ENCODE peak calls at places on chromosomes 5 and 9, in nine cellular contexts. P is GM12865, H is mammary epithelial cell, R is fibroblast of pulmonary artery, U is fibroblast of villous mesenchyme, O is BE2C, E is left ventricle myocardium inferior, C is PC-9, J is endothelial cell of umbilical vein. B is an unnamed sample.

GRCh38 chr9:84781431-84781830 is 111.9 kb downstream of the NTRK2 start:
- DNase-seq in P (peak), H (peak), R (peak), U (no peak), O (no peak), E (no peak), C (no peak), J (peak), B (no peak)

GRCh38 chr5:126044931-126045565 is 378.2 kb upstream of the GRAMD2B start:
- DNase-seq in P (no peak), H (no peak), R (no peak), U (no peak), O (no peak), E (no peak), C (no peak), J (no peak), B (no peak)

GRCh38 chr9:133087429-133088145 is 25.8 kb downstream of the CEL start:
- DNase-seq in P (no peak), H (no peak), R (no peak), U (no peak), O (peak), E (no peak), C (no peak), J (no peak), B (peak)

GRCh38 chr9:134592819-134593200 is 48.8 kb upstream of the COL5A1 start:
- DNase-seq in P (no peak), H (no peak), R (no peak), U (no peak), O (no peak), E (no peak), C (no peak), J (no peak), B (no peak)

GRCh38 chr9:23938908-23939307 is 112.9 kb upstream of the ELAVL2 start:
- DNase-seq in P (no peak), H (no peak), R (no peak), U (no peak), O (no peak), E (no peak), C (no peak), J (no peak), B (no peak)

GRCh38 chr5:40962207-40962955 is 53.1 kb downstream of the C7 start:
- DNase-seq in P (no peak), H (no peak), R (no peak), U (no peak), O (no peak), E (no peak), C (no peak), J (no peak), B (no peak)

GRCh38 chr5:174306345-174307030 is 261.0 kb downstream of the NSG2 start:
- DNase-seq in P (no peak), H (no peak), R (no peak), U (no peak), O (no peak), E (no peak), C (no peak), J (no peak), B (no peak)

GRCh38 chr9:112489876-112490661 is 3.4 kb downstream of the KIAA1958 start:
- DNase-seq in P (no peak), H (no peak), R (no peak), U (no peak), O (no peak), E (no peak), C (no peak), J (no peak), B (no peak)

GRCh38 chr5:5335708-5336211 is 86.7 kb upstream of the ICE1 start:
- DNase-seq in P (no peak), H (peak), R (peak), U (peak), O (no peak), E (no peak), C (peak), J (peak), B (no peak)

GRCh38 chr9:34321451-34321850 is 7.6 kb downstream of the KIF24 start:
- DNase-seq in P (no peak), H (no peak), R (no peak), U (no peak), O (no peak), E (no peak), C (no peak), J (no peak), B (no peak)

GRCh38 chr9:1870915-1871314 is 144.2 kb upstream of the SMARCA2 start:
- DNase-seq in P (no peak), H (no peak), R (no peak), U (no peak), O (no peak), E (no peak), C (no peak), J (no peak), B (no peak)

GRCh38 chr9:136138566-136138965 is 19.9 kb upstream of the TMEM250 start:
- DNase-seq in P (peak), H (no peak), R (peak), U (peak), O (peak), E (no peak), C (no peak), J (peak), B (peak)

GRCh38 chr5:177487975-177488374 is 9.4 kb downstream of the PDLIM7 start:
- DNase-seq in P (no peak), H (no peak), R (no peak), U (no peak), O (no peak), E (no peak), C (no peak), J (no peak), B (no peak)

GRCh38 chr5:177194278-177194677 is 60.7 kb downstream of the NSD1 start:
- DNase-seq in P (no peak), H (peak), R (peak), U (peak), O (peak), E (no peak), C (peak), J (peak), B (no peak)

DNA sequence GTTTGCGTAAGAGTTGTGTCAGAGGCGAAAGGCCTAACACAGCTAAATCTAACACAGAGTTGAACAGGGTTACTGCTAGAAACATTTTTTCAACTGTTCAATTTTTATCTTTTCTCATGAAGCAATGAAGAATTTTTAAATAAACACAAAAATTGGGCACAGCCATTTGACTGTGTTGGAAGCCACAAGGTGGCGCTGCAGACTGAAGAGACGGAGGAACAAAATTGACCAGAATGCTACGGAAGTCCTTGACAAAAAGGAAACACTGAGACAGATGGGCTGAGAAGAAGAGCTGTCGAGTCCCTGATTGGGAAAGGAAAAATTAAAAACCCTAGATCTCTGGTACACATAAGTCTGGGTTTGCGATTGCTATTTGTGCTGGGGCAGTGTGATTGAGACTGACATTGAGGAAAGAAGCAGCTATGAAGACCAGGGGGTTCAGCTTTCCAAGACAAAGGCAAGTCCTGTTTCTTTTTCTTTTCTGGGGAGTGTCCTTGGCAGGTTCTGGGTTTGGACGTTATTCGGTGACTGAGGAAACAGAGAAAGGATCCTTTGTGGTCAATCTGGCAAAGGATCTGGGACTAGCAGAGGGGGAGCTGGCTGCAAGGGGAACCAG is at the start of gene PCDHB9:
- DNase-seq in P (peak), H (peak), R (peak), U (peak), O (peak), E (no peak), C (no peak), J (peak), B (peak)
- TF ChIP-seq CTCF in P (peak), H (peak), R (peak), U (peak), O (peak), E (peak), C (peak), J (peak), B (peak)

GRCh38 chr5:148809781-148810524 is 16.5 kb upstream of the ADRB2 start:
- DNase-seq in P (no peak), H (no peak), R (peak), U (no peak), O (no peak), E (no peak), C (peak), J (peak), B (no peak)
- TF ChIP-seq CTCF in P (no peak), H (no peak), R (no peak), U (no peak), O (no peak), E (no peak), C (no peak), J (no peak), B (no peak)

DNA sequence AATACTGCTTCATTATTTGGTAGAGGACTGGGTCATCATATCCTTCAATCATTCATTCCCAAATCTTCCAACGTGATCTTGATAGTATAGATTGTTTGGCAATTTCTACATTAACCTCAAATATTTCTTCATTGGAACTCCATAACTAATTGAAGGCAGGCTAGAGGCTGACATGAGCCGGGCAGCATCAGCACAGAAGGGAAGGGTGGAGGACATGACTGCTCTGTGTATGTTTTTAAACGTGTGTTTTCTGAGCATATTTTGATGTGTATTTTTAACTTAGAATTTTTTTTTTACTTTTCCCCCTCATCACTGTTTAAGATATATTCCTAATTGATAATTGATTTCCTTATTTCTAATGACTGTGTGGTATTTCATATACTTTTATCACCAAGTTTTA is 12.6 kb downstream of the DDX4 start:
- DNase-seq in P (no peak), H (no peak), R (no peak), U (no peak), O (no peak), E (no peak), C (no peak), J (no peak), B (no peak)
- TF ChIP-seq CTCF in P (no peak), H (no peak), R (no peak), U (no peak), O (no peak), E (no peak), C (no peak), J (no peak), B (no peak)

GRCh38 chr5:62289813-62290212 is 16.2 kb upstream of the KIF2A start:
- DNase-seq in P (no peak), H (no peak), R (no peak), U (no peak), O (no peak), E (no peak), C (no peak), J (no peak), B (no peak)

GRCh38 chr5:62284946-62285891 is 20.8 kb upstream of the KIF2A start:
- DNase-seq in P (peak), H (no peak), R (no peak), U (no peak), O (no peak), E (no peak), C (no peak), J (no peak), B (no peak)

GRCh38 chr5:62283856-62284255 is 22.1 kb upstream of the KIF2A start:
- DNase-seq in P (no peak), H (no peak), R (no peak), U (no peak), O (no peak), E (no peak), C (no peak), J (no peak), B (no peak)

GRCh38 chr5:62288118-62288517 is 17.9 kb upstream of the KIF2A start:
- DNase-seq in P (no peak), H (no peak), R (no peak), U (no peak), O (no peak), E (no peak), C (no peak), J (no peak), B (no peak)

DNA sequence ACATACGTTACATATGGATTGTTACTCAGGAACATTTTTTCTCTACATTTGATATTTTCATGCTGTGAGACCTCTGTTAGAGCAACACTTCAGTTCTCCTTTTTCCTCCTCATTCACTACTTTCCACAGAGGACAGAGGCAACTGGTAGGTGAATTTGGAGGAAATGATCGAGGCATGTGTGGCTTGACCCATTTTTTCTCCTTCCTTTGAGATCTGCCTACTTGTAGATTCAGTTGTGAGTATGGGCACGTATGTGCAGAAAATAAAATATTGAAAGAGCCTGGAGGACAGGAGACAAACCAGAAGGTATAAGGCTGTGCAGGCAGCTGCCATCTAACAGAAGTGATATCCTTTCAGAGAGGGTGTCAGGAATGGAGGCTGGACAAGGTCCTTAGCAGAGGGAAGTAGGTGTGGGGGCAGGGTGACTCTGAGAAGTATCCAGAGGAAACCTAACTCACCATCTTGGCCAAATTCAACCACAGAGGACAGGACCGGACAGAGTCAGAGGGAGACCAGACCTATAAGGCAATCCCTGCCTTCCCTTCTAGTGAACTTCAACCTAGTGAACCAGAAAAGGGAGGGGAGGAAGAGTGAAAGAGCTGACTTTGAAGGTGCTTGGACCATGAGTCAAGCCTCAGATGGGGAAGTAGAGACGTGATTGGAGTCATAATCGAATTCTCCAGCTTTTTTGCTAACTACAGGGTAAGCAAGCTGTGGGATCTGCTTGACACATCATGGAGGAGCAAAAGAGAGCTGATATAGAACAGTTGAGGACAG is 19.0 kb upstream of the KIF2A start:
- DNase-seq in P (no peak), H (no peak), R (no peak), U (no peak), O (no peak), E (no peak), C (no peak), J (no peak), B (no peak)
- TF ChIP-seq CTCF in P (no peak), H (no peak), R (no peak), U (no peak), O (no peak), E (no peak), C (no peak), J (no peak), B (no peak)

DNA sequence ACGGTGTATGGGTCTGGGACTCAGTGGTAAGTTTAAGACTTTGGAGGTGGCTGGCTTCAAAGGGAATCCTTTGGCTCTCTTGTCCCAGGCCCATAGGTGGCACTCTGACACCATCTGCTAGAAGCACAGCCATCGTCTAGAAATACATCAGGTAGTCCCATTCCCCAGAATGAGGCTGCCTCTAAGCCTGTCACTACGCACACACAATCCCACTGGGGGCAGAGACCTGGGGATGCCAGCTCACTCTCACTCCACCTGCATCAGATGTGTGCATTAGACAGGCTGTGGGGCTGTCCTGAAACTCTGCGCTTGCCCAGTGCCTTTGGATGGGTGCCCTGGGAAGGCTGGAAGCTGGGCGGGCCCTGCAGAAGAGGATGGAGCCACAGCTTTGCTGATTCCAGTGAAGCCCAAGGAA is 127.5 kb upstream of the PANK3 start:
- DNase-seq in P (peak), H (peak), R (peak), U (peak), O (peak), E (no peak), C (no peak), J (peak), B (peak)
- TF ChIP-seq CTCF in P (peak), H (peak), R (peak), U (peak), O (peak), E (peak), C (peak), J (no peak), B (peak)

DNA sequence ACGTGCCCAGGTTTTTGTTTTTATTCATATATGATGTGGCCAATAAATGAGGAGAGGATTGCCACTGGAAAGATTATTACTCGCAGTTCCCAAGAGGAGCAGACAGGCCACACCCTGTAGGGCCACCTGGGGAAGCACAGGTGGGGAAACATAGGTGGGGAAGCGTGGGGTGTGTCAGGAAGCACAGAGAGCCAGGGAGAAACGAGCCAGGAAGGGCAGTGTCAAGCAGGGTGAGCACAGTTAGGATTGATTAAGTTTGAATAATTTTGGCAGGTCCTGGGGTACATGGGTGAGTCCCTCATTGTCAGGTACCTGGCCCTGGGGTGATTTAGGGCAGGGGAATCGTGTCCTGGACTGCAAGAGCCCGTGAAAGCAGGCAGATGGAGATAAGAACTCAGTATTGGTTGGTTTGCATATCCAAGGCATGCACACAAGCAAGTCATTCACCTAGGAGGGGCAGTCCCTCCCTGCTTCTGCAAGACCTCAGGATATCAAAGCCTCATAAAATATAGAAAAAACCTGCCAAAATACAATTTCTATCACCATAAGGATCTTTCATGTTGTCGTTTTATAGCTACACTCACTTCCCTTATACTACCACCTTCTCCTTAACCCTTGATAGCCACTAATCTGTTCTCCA is 22.4 kb downstream of the MVB12B start:
- DNase-seq in P (no peak), H (no peak), R (no peak), U (no peak), O (no peak), E (no peak), C (no peak), J (no peak), B (no peak)
- TF ChIP-seq CTCF in P (no peak), H (no peak), R (no peak), U (no peak), O (no peak), E (no peak), C (no peak), J (no peak), B (no peak)

GRCh38 chr5:76571595-76571994 is 51.6 kb downstream of the F2RL2 start:
- DNase-seq in P (no peak), H (no peak), R (no peak), U (no peak), O (no peak), E (no peak), C (no peak), J (no peak), B (no peak)
- TF ChIP-seq CTCF in P (peak), H (no peak), R (peak), U (no peak), O (no peak), E (peak), C (no peak), J (no peak), B (peak)

GRCh38 chr5:31661257-31661656 is 22.3 kb downstream of the PDZD2 start:
- DNase-seq in P (no peak), H (no peak), R (no peak), U (no peak), O (no peak), E (no peak), C (no peak), J (no peak), B (no peak)

GRCh38 chr5:31663519-31663918 is 24.6 kb downstream of the PDZD2 start:
- DNase-seq in P (no peak), H (no peak), R (peak), U (no peak), O (no peak), E (peak), C (no peak), J (no peak), B (no peak)

GRCh38 chr5:31664566-31664965 is 25.6 kb downstream of the PDZD2 start:
- DNase-seq in P (peak), H (peak), R (peak), U (no peak), O (peak), E (no peak), C (no peak), J (no peak), B (no peak)
- TF ChIP-seq CTCF in P (peak), H (peak), R (no peak), U (no peak), O (peak), E (no peak), C (peak), J (no peak), B (no peak)

GRCh38 chr9:128204858-128205257 is 1.7 kb downstream of the DNM1 start:
- DNase-seq in P (no peak), H (no peak), R (no peak), U (no peak), O (no peak), E (no peak), C (no peak), J (no peak), B (peak)

GRCh38 chr9:128203024-128203841 is at the start of gene DNM1:
- DNase-seq in P (peak), H (peak), R (peak), U (peak), O (peak), E (peak), C (no peak), J (peak), B (peak)

GRCh38 chr9:128205296-128205944 is 2.2 kb downstream of the DNM1 start:
- DNase-seq in P (no peak), H (no peak), R (no peak), U (no peak), O (no peak), E (no peak), C (no peak), J (no peak), B (no peak)

GRCh38 chr9:128202648-128203023 is 543 bp upstream of the DNM1 start:
- DNase-seq in P (no peak), H (no peak), R (no peak), U (no peak), O (no peak), E (no peak), C (no peak), J (no peak), B (no peak)

DNA sequence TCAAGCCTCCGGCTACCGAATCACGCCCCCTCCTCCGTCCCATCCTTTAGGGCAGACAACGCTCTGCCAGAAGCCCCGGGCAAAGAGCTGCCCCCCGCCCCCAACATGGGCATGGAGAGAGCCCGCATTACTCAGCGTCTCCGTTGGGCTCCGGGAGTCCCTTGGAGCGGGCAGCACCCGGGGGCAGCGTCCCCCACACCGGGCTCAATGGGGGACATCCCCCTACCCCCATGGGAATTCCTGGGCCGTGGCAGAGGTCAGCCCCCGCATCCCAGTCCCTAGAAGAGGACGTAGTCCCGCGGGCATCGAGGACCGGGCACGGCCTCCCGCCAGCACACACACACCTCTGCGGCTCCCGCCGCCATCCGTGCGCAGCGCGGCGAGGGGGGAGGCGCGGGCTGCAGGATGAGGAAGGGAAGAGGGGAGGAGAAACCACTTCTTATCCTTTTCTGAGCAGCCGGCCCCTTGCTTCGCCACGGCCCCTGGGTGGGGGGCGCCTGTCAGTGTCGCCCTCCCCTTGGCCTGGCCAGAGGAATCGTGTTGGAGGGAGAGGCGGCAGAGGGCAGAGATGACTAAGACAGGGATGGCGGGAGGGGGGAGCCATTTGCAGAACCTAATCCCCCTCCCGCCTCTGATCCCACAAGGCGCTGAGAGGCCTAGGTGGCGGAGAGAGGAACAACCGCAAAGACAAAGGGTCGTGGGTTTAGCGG is 818 bp downstream of the DNM1 start:
- DNase-seq in P (no peak), H (peak), R (no peak), U (peak), O (peak), E (peak), C (no peak), J (peak), B (peak)
- TF ChIP-seq CTCF in P (no peak), H (no peak), R (no peak), U (no peak), O (no peak), E (no peak), C (no peak), J (no peak), B (no peak)